ENCODE peak calls at places on chromosomes 2 and 18, in eight cellular contexts. J, D, P, X, E, K, A and L are unnamed samples.

GRCh38 chr2:20232837-20233207 is 7.9 kb upstream of the SDC1 start:
- DNase-seq in J (no peak), X (no peak), E (no peak), A (no peak), K (no peak), D (no peak), P (no peak), L (no peak)

GRCh38 chr2:71226391-71226964 is 425 bp downstream of the PAIP2B start:
- DNase-seq in P (peak; percentile 10), E (peak; percentile 78), J (no peak), K (peak; percentile 62), X (peak; percentile 69), D (no peak), A (peak; percentile 72), L (no peak)

GRCh38 chr2:238259085-238260020 is 19.5 kb upstream of the HES6 start:
- DNase-seq in J (no peak), E (no peak), A (no peak), K (no peak), D (no peak), X (no peak), P (no peak), L (no peak)

GRCh38 chr2:238851751-238852150 is 3.9 kb downstream of the TWIST2 start:
- DNase-seq in X (no peak), P (no peak), J (no peak), A (no peak), D (no peak), E (no peak), K (no peak), L (no peak)

GRCh38 chr2:68231061-68231372 is 21.3 kb downstream of the PPP3R1 start:
- DNase-seq in E (no peak), P (no peak), J (no peak), D (no peak), K (no peak), A (no peak), X (no peak), L (no peak)

GRCh38 chr2:39710807-39711206 is 45.1 kb downstream of the TMEM178A start:
- DNase-seq in X (no peak), K (no peak), E (no peak), J (no peak), D (no peak), P (no peak), A (no peak), L (no peak)

GRCh38 chr2:202449344-202449743 is 73.2 kb downstream of the BMPR2 start:
- DNase-seq in D (no peak), K (no peak), J (no peak), E (no peak), A (no peak), P (no peak), X (no peak), L (no peak)

GRCh38 chr2:1769703-1770422 is 25.5 kb upstream of the PXDN start:
- DNase-seq in D (no peak), X (peak; percentile 76), E (peak; percentile 78), K (peak; percentile 97), P (peak; percentile 13), J (no peak), A (peak; percentile 80), L (peak; percentile 19)

GRCh38 chr2:48548871-48549270 is 18.9 kb downstream of the STON1 start:
- DNase-seq in E (no peak), A (no peak), P (no peak), D (no peak), K (no peak), J (no peak), X (no peak), L (no peak)

GRCh38 chr2:67159929-67160328 is 237.2 kb upstream of the ETAA1 start:
- DNase-seq in E (no peak), P (no peak), D (no peak), K (no peak), X (no peak), J (no peak), A (no peak), L (no peak)

GRCh38 chr18:78717051-78717765 is 262.4 kb upstream of the SALL3 start:
- DNase-seq in E (peak; percentile 35), X (no peak), P (no peak), J (no peak), D (no peak), A (no peak), K (no peak), L (no peak)

GRCh38 chr2:241051578-241052487 is 50.3 kb downstream of the MTERF4 start:
- DNase-seq in E (peak; percentile 36), A (peak; percentile 42), X (no peak), K (no peak), P (no peak), J (no peak), D (no peak), L (no peak)

GRCh38 chr2:237566401-237567235 is at the start of gene PRLH:
- DNase-seq in E (no peak), D (no peak), A (no peak), K (no peak), X (no peak), P (no peak), J (no peak), L (no peak)

GRCh38 chr2:30191831-30192271 is 39.5 kb upstream of the LBH start:
- DNase-seq in D (no peak), A (no peak), P (no peak), E (no peak), X (no peak), J (no peak), K (no peak), L (no peak)

GRCh38 chr18:32851936-32852335 is 79.1 kb upstream of the KLHL14 start:
- DNase-seq in A (no peak), K (no peak), P (no peak), D (no peak), J (no peak), E (no peak), X (no peak), L (no peak)

GRCh38 chr2:31191931-31192330 is 25.4 kb downstream of the CAPN14 start:
- DNase-seq in A (peak; percentile 27), D (no peak), E (peak; percentile 62), P (no peak), X (no peak), J (no peak), K (no peak), L (no peak)